ENCODE peak calls at places on chromosomes 11 and 22, in eight cellular contexts. N is type B pancreatic cell, H is Caco-2, L is WTC11, Y is sigmoid colon, S is neural crest cell, E is ascending aorta, X is HCT116. I is an unnamed sample.

GRCh38 chr11:114044042-114044871 is 15.3 kb upstream of the ZBTB16 start:
- DNase-seq in X (no peak), Y (no peak), L (no peak), N (no peak), E (no peak), S (no peak), H (no peak), I (no peak)

GRCh38 chr11:121318848-121319834 is 26.6 kb downstream of the SC5D start:
- DNase-seq in X (peak), H (no peak), N (no peak), E (no peak), S (peak), Y (no peak), L (no peak), I (peak)

GRCh38 chr11:46250071-46251052 is 27.1 kb upstream of the CREB3L1 start:
- DNase-seq in H (no peak), X (no peak), Y (no peak), E (no peak), S (no peak), N (no peak), L (no peak), I (no peak)

GRCh38 chr11:112228706-112229105 is 2.5 kb downstream of the PTS start:
- DNase-seq in H (no peak), S (no peak), X (no peak), Y (no peak), L (no peak), N (no peak), E (no peak), I (no peak)

GRCh38 chr22:40703174-40703573 is 23.9 kb downstream of the MCHR1 start:
- DNase-seq in L (no peak), Y (no peak), S (no peak), X (no peak), N (no peak), E (no peak), H (no peak), I (no peak)

GRCh38 chr11:85751738-85752137 is 59.2 kb downstream of the SYTL2 start:
- DNase-seq in L (no peak), S (no peak), N (no peak), H (no peak), Y (no peak), E (no peak), X (no peak), I (no peak)

GRCh38 chr11:69213315-69213714 is 57.6 kb downstream of the SMIM38 start:
- DNase-seq in E (no peak), N (peak), S (no peak), X (no peak), Y (peak), H (peak), L (no peak), I (no peak)

GRCh38 chr11:3962406-3962840 is 107.0 kb downstream of the STIM1 start:
- DNase-seq in X (no peak), S (no peak), Y (no peak), N (no peak), H (no peak), E (no peak), L (no peak), I (no peak)

GRCh38 chr11:13207665-13208594 is 69.7 kb upstream of the BMAL1 start:
- DNase-seq in L (no peak), S (no peak), H (peak), X (no peak), E (no peak), Y (no peak), N (no peak), I (no peak)

GRCh38 chr11:20364412-20364792 is 888 bp downstream of the HTATIP2 start:
- DNase-seq in H (no peak), E (no peak), X (no peak), Y (no peak), S (no peak), N (no peak), L (no peak), I (no peak)

GRCh38 chr11:65720237-65720934 is at the start of gene RNASEH2C:
- DNase-seq in E (peak), H (peak), S (peak), N (peak), X (peak), Y (peak), L (peak), I (peak)

GRCh38 chr11:65717906-65718305 is 2.7 kb downstream of the RNASEH2C start:
- DNase-seq in Y (no peak), N (no peak), H (no peak), E (no peak), X (no peak), L (peak), S (no peak), I (no peak)

GRCh38 chr11:65718531-65718930 is 2.1 kb downstream of the RNASEH2C start:
- DNase-seq in S (no peak), X (no peak), N (no peak), H (no peak), Y (no peak), E (no peak), L (peak), I (no peak)

GRCh38 chr11:65718964-65719492 is 1.6 kb downstream of the RNASEH2C start:
- DNase-seq in E (no peak), S (no peak), L (peak), X (no peak), H (no peak), Y (no peak), N (no peak), I (no peak)

GRCh38 chr11:65719887-65720236 is 736 bp downstream of the RNASEH2C start:
- DNase-seq in N (no peak), S (no peak), E (no peak), Y (no peak), L (no peak), H (no peak), X (no peak), I (peak)
- TF ChIP-seq CTCF in N (no peak), S (no peak), E (no peak), Y (no peak), L (no peak), H (no peak), X (no peak), I (no peak)

DNA sequence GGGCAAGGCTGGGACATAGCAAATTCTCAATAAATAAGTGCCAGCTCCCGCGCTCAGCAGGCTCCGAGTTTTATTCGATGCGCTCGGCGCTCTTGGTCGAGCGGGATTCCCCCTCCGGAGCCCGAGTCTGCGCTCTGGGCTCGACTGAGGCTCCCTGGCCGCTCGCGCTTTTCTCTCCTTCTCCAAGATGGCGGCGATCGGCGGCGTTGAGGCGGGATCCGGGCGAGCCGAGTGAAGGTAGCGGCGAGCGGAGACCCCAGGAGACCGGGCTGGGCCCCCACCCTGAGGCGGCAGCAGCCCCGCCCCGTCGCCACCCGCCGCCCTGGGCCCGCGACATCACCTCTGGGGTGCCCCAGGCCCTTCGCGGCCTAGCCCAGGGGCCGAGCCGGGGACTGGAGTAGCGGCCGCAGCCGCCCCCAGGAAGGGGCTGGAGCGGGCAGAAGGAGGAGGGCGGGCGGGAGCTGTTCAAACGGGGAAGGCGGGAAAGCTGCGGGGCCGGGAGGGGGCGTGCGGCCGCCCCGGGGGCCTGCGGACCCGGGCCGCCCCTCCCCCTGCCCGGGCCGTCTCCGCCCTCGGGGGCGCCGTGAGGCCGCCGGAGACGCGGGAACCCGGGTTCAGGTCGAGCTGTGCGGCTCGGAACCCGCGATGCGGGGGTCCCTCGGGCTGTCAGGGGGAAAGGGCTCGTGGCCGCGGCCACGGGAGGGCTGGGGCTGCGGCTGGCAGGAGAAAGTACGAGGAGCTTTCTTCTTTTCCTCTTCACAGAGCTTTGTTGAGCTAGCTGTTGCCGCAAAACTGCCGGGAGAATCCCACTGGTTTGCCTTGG is at the start of gene HMGXB4:
- DNase-seq in H (peak), Y (peak), X (peak), L (peak), N (peak), S (peak), E (peak), I (peak)
- TF ChIP-seq CTCF in H (peak), Y (no peak), X (no peak), L (no peak), N (peak), S (peak), E (no peak), I (no peak)

DNA sequence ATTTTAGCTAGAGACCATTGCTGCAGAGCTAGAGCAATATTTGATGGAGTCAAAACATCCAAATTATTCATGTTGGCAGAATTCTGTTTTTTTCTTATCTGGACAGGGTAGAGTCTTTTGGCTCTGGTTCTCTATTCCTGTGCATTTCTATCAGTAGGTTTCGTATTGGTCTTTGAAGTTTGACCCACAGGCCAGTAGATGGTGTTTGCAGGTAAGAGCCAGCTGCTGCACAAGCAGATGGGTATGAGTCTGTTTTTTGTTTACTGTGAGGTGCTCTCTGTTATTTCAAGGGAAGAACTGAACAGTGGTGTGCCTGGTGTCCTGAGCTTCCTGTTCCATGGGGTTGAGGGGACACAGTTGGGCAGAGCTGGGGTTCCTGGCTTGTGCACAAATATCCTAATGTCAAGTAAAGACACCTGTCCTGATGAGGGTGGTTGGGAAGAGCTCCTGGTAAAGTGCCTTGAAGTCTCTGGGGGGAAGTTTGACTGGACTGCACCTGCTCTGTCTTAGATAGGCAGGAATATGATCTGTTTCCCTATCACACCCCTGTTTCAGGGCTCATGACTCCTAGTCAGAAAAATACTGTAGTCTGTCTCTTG is 34.0 kb upstream of the SLC22A25 start:
- DNase-seq in E (no peak), L (no peak), H (no peak), S (no peak), Y (no peak), X (no peak), N (no peak), I (no peak)
- TF ChIP-seq CTCF in E (no peak), L (no peak), H (no peak), S (no peak), Y (no peak), X (no peak), N (no peak), I (no peak)

GRCh38 chr11:76742912-76743311 is 40.2 kb upstream of the TSKU start:
- DNase-seq in E (no peak), S (no peak), X (no peak), L (no peak), N (no peak), H (no peak), Y (no peak), I (no peak)

GRCh38 chr11:76747428-76747979 is 35.7 kb upstream of the TSKU start:
- DNase-seq in E (no peak), L (no peak), H (no peak), X (no peak), S (no peak), Y (no peak), N (no peak), I (no peak)

GRCh38 chr11:76745561-76746207 is 37.5 kb upstream of the TSKU start:
- DNase-seq in H (peak), X (no peak), S (no peak), L (no peak), E (no peak), Y (no peak), N (no peak), I (no peak)

GRCh38 chr11:76745059-76745376 is 38.1 kb upstream of the TSKU start:
- DNase-seq in Y (no peak), N (no peak), X (no peak), L (no peak), H (no peak), S (no peak), E (no peak), I (no peak)

DNA sequence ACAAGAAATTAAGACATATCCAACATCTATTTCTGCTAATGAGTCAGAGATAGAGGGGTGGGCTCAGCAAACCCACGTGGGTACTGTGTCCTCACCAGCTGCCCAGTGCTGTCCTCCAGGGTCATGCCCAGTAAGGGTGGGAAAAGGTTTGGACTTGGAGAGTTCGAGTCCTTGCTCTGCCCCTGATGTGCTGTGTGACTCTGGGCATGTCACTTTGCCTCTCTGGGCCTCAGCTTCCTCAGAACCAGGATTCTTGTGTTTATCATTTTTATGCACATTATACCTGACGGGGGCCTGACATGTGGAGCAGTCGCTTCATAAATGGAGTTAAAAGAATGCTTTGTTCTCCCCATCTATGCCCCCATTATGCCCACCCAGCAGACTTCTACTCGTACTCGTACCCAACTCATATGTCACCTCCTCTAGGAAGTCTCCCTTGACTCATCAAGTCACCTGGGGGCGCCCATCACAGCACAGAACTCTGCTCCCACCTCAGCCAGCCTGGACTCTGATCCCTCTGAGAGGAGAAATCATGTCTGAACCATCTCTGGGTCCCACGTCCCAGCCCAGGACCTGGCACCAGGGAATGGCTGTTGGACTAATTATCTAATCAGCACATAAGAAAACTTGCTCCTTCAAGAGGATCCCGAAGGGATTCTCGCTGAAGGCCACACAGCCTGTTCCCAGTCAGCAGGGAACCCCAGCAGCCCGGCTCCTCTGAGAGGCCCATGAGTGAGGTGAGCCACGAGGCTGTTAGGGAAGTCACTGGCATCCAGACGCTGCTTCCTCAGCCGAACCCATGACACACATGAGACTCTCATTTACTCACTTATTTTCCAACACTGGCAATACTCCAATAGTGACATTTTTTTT is 38.7 kb upstream of the TSKU start:
- DNase-seq in L (no peak), S (no peak), N (no peak), E (peak), X (no peak), H (no peak), Y (peak), I (no peak)
- TF ChIP-seq CTCF in L (no peak), S (no peak), N (no peak), E (no peak), X (no peak), H (no peak), Y (no peak), I (no peak)

DNA sequence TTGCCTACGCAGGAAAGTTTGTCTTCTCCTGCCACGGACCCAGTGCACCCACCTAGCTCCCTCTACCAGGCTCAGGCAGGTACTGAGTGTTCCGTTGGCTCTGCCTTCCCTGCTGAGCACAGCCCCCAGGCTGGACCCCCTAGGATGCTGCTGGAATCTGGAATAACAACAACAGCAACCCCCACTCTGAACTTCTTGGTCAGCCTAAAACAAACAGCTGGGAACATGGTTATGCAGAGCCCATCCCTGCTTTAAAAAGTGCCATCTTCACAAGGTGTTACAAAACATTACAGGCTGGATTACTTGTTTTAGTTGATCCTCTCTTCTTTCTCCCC is 1.8 kb downstream of the OPCML start:
- DNase-seq in N (no peak), L (peak), Y (no peak), E (no peak), H (no peak), S (no peak), X (no peak), I (peak)
- TF ChIP-seq CTCF in N (peak), L (no peak), Y (no peak), E (no peak), H (no peak), S (no peak), X (no peak), I (no peak)

GRCh38 chr11:122363306-122363705 is 247.3 kb upstream of the BLID start:
- DNase-seq in E (no peak), L (no peak), Y (no peak), S (no peak), H (no peak), X (no peak), N (no peak), I (no peak)

GRCh38 chr11:122365545-122366380 is 249.7 kb upstream of the BLID start:
- DNase-seq in S (no peak), E (no peak), X (no peak), N (no peak), H (no peak), L (no peak), Y (no peak), I (no peak)

GRCh38 chr11:122362381-122362780 is 246.4 kb upstream of the BLID start:
- DNase-seq in H (no peak), N (no peak), L (no peak), E (no peak), S (no peak), Y (no peak), X (no peak), I (no peak)

GRCh38 chr11:122355968-122356367 is 240.0 kb upstream of the BLID start:
- DNase-seq in H (no peak), E (no peak), X (no peak), L (no peak), S (no peak), Y (no peak), N (no peak), I (no peak)

GRCh38 chr11:122360875-122361274 is 244.9 kb upstream of the BLID start:
- DNase-seq in Y (no peak), E (no peak), S (no peak), X (no peak), N (no peak), L (no peak), H (no peak), I (no peak)
- TF ChIP-seq CTCF in Y (no peak), E (no peak), S (peak), X (peak), N (peak), L (no peak), H (no peak), I (no peak)

GRCh38 chr11:40129276-40129675 is 1330.2 kb downstream of the LRRC4C start:
- DNase-seq in H (no peak), N (no peak), S (no peak), Y (no peak), L (no peak), E (no peak), X (no peak), I (no peak)
- TF ChIP-seq CTCF in H (peak), N (peak), S (peak), Y (no peak), L (peak), E (peak), X (no peak), I (peak)

I was measured in endothelial cell.